ENCODE peak calls at places on chromosomes 11 and 22, in eight cellular contexts. One of them, this sample, is unnamed. For H3K4me1 and H3K36me3, the result is how much of the 10 kb centered on the place peaks cover.

GRCh38 chr11:76551400-76551799 is 106.6 kb downstream of the EMSY start:
- DNase-seq in heart left ventricle: no peak
- DNase-seq in CD8-positive, alpha-beta memory T cell: no peak
- DNase-seq in PC-3: peak
- DNase-seq in uterus: no peak
- DNase-seq in HCT116: no peak
- DNase-seq in naive thymus-derived CD4-positive, alpha-beta T cell: no peak
- DNase-seq in CD4-positive, alpha-beta memory T cell: no peak
- DNase-seq in this sample: no peak

GRCh38 chr22:29308148-29308790 is 1.8 kb downstream of the GAS2L1 start:
- DNase-seq in heart left ventricle: no peak
- DNase-seq in CD8-positive, alpha-beta memory T cell: no peak
- DNase-seq in PC-3: no peak
- DNase-seq in uterus: no peak
- DNase-seq in HCT116: no peak
- DNase-seq in naive thymus-derived CD4-positive, alpha-beta T cell: no peak
- DNase-seq in CD4-positive, alpha-beta memory T cell: no peak
- DNase-seq in this sample: peak

GRCh38 chr22:24867327-24868022 is 61.5 kb downstream of the SGSM1 start:
- DNase-seq in heart left ventricle: no peak
- DNase-seq in CD8-positive, alpha-beta memory T cell: no peak
- DNase-seq in PC-3: no peak
- DNase-seq in uterus: no peak
- DNase-seq in HCT116: no peak
- DNase-seq in naive thymus-derived CD4-positive, alpha-beta T cell: no peak
- DNase-seq in CD4-positive, alpha-beta memory T cell: no peak
- DNase-seq in this sample: no peak

GRCh38 chr22:27880778-27881394 is 38.2 kb downstream of the PITPNB start:
- DNase-seq in heart left ventricle: peak
- DNase-seq in CD8-positive, alpha-beta memory T cell: peak
- DNase-seq in PC-3: peak
- DNase-seq in uterus: peak
- DNase-seq in HCT116: peak
- DNase-seq in naive thymus-derived CD4-positive, alpha-beta T cell: peak
- DNase-seq in CD4-positive, alpha-beta memory T cell: peak
- DNase-seq in this sample: no peak

GRCh38 chr22:39546889-39547586 is 14.5 kb upstream of the RPS19BP1 start:
- DNase-seq in heart left ventricle: no peak
- DNase-seq in CD8-positive, alpha-beta memory T cell: no peak
- DNase-seq in PC-3: peak
- DNase-seq in uterus: no peak
- DNase-seq in HCT116: no peak
- DNase-seq in naive thymus-derived CD4-positive, alpha-beta T cell: no peak
- DNase-seq in CD4-positive, alpha-beta memory T cell: no peak
- DNase-seq in this sample: no peak

GRCh38 chr11:34105079-34105956 is at the start of gene NAT10:
- DNase-seq in heart left ventricle: peak
- DNase-seq in CD8-positive, alpha-beta memory T cell: peak
- DNase-seq in PC-3: peak
- DNase-seq in uterus: peak
- DNase-seq in HCT116: peak
- DNase-seq in naive thymus-derived CD4-positive, alpha-beta T cell: peak
- DNase-seq in CD4-positive, alpha-beta memory T cell: peak
- DNase-seq in this sample: peak

GRCh38 chr11:116874251-116874650 is 36.8 kb upstream of the APOA1 start:
- DNase-seq in heart left ventricle: no peak
- DNase-seq in CD8-positive, alpha-beta memory T cell: no peak
- DNase-seq in PC-3: no peak
- DNase-seq in uterus: no peak
- DNase-seq in HCT116: no peak
- DNase-seq in naive thymus-derived CD4-positive, alpha-beta T cell: no peak
- DNase-seq in CD4-positive, alpha-beta memory T cell: no peak
- DNase-seq in this sample: no peak

GRCh38 chr11:2928605-2929510 is at the start of gene PHLDA2:
- DNase-seq in heart left ventricle: peak
- DNase-seq in CD8-positive, alpha-beta memory T cell: peak
- DNase-seq in PC-3: peak
- DNase-seq in uterus: no peak
- DNase-seq in HCT116: peak
- DNase-seq in naive thymus-derived CD4-positive, alpha-beta T cell: peak
- DNase-seq in CD4-positive, alpha-beta memory T cell: peak
- DNase-seq in this sample: peak

GRCh38 chr11:110249066-110249465 is 47.3 kb downstream of the RDX start:
- DNase-seq in heart left ventricle: no peak
- DNase-seq in CD8-positive, alpha-beta memory T cell: no peak
- DNase-seq in PC-3: peak
- DNase-seq in uterus: no peak
- DNase-seq in HCT116: no peak
- DNase-seq in naive thymus-derived CD4-positive, alpha-beta T cell: peak
- DNase-seq in CD4-positive, alpha-beta memory T cell: no peak
- DNase-seq in this sample: no peak

DNA sequence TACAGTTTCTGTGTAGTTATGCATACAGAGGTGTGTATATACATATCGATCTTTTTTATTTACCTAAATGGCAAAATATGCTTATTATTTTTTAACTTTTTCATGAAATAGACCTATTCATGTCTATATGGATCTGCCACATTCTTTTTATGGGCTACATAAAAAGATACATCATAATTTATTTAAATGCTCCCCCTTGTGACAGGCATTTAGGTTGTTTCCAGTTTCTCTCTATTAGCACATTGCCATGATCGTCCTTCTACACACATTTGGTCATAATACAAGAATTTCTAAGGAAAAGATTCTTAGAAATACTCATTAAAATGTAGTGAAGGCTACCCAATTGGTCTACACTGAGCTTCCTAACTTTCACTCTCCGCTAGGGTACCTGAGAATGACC is 1067.4 kb downstream of the OPCML start:
- DNase-seq in heart left ventricle: no peak
- DNase-seq in CD8-positive, alpha-beta memory T cell: no peak
- DNase-seq in PC-3: no peak
- DNase-seq in uterus: no peak
- DNase-seq in HCT116: no peak
- DNase-seq in naive thymus-derived CD4-positive, alpha-beta T cell: no peak
- DNase-seq in CD4-positive, alpha-beta memory T cell: no peak
- DNase-seq in this sample: no peak
- H3K27ac ChIP-seq in heart left ventricle: no peak
- H3K27ac ChIP-seq in CD8-positive, alpha-beta memory T cell: no peak
- H3K27ac ChIP-seq in PC-3: no peak
- H3K27ac ChIP-seq in uterus: no peak
- H3K27ac ChIP-seq in HCT116: no peak
- H3K27ac ChIP-seq in naive thymus-derived CD4-positive, alpha-beta T cell: no peak
- H3K27ac ChIP-seq in CD4-positive, alpha-beta memory T cell: no peak
- H3K27ac ChIP-seq in this sample: no peak

DNA sequence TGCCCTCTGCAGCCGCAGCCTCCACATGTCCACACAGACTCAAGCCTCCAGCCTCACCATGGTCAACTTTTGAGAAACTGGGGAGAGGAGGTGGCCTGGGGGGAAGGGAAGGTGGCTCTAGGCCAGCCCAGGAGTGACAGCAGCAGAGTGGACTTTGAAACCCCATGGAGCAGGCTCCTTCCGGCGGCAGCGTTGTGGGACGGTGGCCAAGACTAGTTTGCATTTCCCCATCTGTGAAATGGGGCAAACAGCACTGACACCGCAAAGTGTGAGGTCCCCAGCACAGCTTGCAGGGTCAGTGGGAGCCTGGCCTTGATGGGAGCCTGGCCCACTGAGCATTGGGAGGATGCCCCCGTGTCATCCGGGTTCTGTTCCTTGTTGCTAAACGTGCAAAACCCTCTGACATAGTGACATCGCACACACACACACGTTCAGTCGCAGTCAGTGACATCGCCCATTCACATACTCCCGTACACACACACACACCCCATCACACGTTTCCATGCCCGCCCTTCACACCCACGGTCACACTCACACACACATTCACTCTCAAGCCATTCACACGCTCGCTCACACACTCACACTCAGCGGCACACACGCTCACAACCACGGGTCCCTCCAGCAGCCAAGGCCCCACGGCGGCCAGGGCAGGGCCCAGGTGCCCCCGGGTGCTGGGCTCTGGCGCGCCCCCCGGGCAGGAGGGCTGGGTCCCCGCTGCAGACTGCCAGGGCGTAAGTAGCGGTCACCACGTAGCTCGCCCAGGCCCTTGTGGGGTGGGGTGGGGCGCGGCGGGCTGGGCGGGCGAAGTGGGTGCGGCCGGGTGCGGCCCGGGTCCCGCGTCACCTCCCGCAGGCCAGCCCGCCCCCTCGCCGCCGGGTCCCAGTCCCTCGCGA is 578 bp downstream of the CYB5R3 start:
- DNase-seq in heart left ventricle: no peak
- DNase-seq in CD8-positive, alpha-beta memory T cell: no peak
- DNase-seq in PC-3: peak
- DNase-seq in uterus: peak
- DNase-seq in HCT116: no peak
- DNase-seq in naive thymus-derived CD4-positive, alpha-beta T cell: peak
- DNase-seq in CD4-positive, alpha-beta memory T cell: peak
- DNase-seq in this sample: peak
- H3K4me1 ChIP-seq in heart left ventricle: under half
- H3K4me1 ChIP-seq in CD8-positive, alpha-beta memory T cell: under half
- H3K4me1 ChIP-seq in PC-3: under half
- H3K4me1 ChIP-seq in uterus: under half
- H3K4me1 ChIP-seq in HCT116: under half
- H3K4me1 ChIP-seq in naive thymus-derived CD4-positive, alpha-beta T cell: under half
- H3K4me1 ChIP-seq in CD4-positive, alpha-beta memory T cell: under half
- H3K4me1 ChIP-seq in this sample: under half

DNA sequence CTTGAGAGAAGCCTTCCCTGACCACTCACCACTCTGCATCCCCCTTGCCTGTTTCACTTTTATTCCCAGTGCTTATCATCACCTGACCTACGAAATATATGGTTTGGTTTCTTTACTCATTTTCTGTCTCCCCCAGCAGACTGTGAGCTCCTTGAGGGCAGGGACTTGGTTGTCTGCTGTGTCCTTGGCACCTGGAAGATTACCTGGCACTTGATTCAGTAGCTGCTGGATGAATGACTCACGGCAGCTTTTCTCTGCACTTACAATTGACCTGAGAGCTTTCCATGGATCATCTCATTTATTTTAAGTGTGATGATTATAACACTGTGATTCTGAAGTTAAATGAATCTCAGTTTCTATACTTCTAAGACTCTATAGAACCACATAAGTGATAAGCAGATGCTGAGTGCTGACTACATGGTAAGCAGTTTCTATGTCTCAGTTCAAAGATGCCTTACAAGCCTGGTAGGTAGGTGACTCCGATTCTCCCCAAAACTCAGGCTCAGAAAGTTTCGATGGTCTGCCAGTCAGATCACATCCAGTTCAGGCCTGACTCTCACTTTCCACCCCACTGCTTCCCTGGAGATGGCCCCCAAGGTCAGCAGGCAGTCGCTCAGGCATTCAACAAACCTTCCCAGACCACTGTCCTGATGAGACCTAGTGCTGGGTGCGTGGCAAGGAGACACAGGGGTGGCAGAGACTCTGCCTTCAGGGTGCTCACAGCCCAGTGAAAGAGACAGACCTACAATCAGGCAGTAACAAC is 11.6 kb downstream of the IL2RB start:
- DNase-seq in heart left ventricle: no peak
- DNase-seq in CD8-positive, alpha-beta memory T cell: no peak
- DNase-seq in PC-3: no peak
- DNase-seq in uterus: no peak
- DNase-seq in HCT116: no peak
- DNase-seq in naive thymus-derived CD4-positive, alpha-beta T cell: no peak
- DNase-seq in CD4-positive, alpha-beta memory T cell: no peak
- DNase-seq in this sample: no peak
- H3K36me3 ChIP-seq in heart left ventricle: under half
- H3K36me3 ChIP-seq in CD8-positive, alpha-beta memory T cell: half or more
- H3K36me3 ChIP-seq in PC-3: under half
- H3K36me3 ChIP-seq in uterus: under half
- H3K36me3 ChIP-seq in HCT116: under half
- H3K36me3 ChIP-seq in naive thymus-derived CD4-positive, alpha-beta T cell: half or more
- H3K36me3 ChIP-seq in CD4-positive, alpha-beta memory T cell: half or more
- H3K36me3 ChIP-seq in this sample: under half

GRCh38 chr11:56841210-56841810 is 92.8 kb upstream of the OR9G4 start:
- DNase-seq in heart left ventricle: peak
- DNase-seq in CD8-positive, alpha-beta memory T cell: no peak
- DNase-seq in PC-3: peak
- DNase-seq in uterus: peak
- DNase-seq in HCT116: peak
- DNase-seq in naive thymus-derived CD4-positive, alpha-beta T cell: no peak
- DNase-seq in CD4-positive, alpha-beta memory T cell: peak
- DNase-seq in this sample: no peak

GRCh38 chr11:56845121-56845732 is 96.7 kb upstream of the OR9G4 start:
- DNase-seq in heart left ventricle: peak
- DNase-seq in CD8-positive, alpha-beta memory T cell: no peak
- DNase-seq in PC-3: no peak
- DNase-seq in uterus: no peak
- DNase-seq in HCT116: no peak
- DNase-seq in naive thymus-derived CD4-positive, alpha-beta T cell: no peak
- DNase-seq in CD4-positive, alpha-beta memory T cell: no peak
- DNase-seq in this sample: no peak

GRCh38 chr11:56846631-56847400 is 98.3 kb upstream of the OR9G4 start:
- DNase-seq in heart left ventricle: no peak
- DNase-seq in CD8-positive, alpha-beta memory T cell: no peak
- DNase-seq in PC-3: no peak
- DNase-seq in uterus: no peak
- DNase-seq in HCT116: no peak
- DNase-seq in naive thymus-derived CD4-positive, alpha-beta T cell: no peak
- DNase-seq in CD4-positive, alpha-beta memory T cell: no peak
- DNase-seq in this sample: no peak

GRCh38 chr11:56843816-56844215 is 95.3 kb upstream of the OR9G4 start:
- DNase-seq in heart left ventricle: no peak
- DNase-seq in CD8-positive, alpha-beta memory T cell: no peak
- DNase-seq in PC-3: no peak
- DNase-seq in uterus: no peak
- DNase-seq in HCT116: no peak
- DNase-seq in naive thymus-derived CD4-positive, alpha-beta T cell: no peak
- DNase-seq in CD4-positive, alpha-beta memory T cell: no peak
- DNase-seq in this sample: no peak

DNA sequence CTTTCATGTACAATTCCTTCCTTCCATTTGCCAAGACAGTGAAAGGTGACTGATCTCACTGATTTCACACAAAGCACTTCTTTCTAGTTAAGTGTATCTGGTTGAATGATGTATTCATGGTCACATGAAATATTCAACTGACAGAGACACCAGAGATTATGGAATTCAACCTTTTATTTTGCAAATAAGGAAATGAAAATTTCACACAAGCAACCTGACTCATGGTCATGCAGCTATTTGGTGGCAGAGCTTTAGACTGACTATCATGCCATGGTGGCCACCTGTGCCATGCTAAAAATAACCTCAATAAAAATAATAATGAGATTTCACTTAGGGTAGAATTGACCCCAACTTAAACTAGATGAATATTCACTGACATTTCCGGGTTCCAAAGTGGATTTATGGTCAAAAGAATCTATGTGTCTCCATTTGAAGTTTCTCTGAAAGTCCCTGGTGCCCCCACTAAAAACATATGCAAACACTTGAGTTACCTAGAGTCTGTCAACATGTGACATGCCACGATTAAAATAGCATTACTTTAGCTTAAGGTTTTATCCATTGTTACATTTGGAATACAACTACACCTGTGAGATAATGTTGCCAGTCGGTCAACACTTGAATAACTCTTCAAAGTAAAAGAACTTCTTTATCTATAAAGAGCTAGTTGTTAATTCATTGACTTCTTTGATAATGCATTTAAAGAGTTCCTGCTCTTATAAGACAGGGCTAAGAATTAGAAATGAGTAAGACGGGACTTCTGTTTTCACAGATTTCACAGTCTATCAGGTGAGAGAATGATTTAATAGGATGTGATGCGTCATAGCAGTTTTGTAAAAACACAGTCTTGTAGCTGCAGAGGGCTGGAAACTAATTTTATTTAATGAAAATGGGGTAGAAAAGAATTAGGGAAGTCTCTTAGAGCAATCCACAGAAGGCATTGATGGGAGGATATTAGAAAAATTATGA is 94.6 kb upstream of the OR9G4 start:
- DNase-seq in heart left ventricle: no peak
- DNase-seq in CD8-positive, alpha-beta memory T cell: no peak
- DNase-seq in PC-3: no peak
- DNase-seq in uterus: no peak
- DNase-seq in HCT116: no peak
- DNase-seq in naive thymus-derived CD4-positive, alpha-beta T cell: no peak
- DNase-seq in CD4-positive, alpha-beta memory T cell: no peak
- DNase-seq in this sample: no peak
- H3K27ac ChIP-seq in heart left ventricle: no peak
- H3K27ac ChIP-seq in CD8-positive, alpha-beta memory T cell: no peak
- H3K27ac ChIP-seq in PC-3: no peak
- H3K27ac ChIP-seq in uterus: no peak
- H3K27ac ChIP-seq in HCT116: no peak
- H3K27ac ChIP-seq in naive thymus-derived CD4-positive, alpha-beta T cell: no peak
- H3K27ac ChIP-seq in CD4-positive, alpha-beta memory T cell: no peak
- H3K27ac ChIP-seq in this sample: no peak